ENCODE peak calls at places on chromosomes 12 and 14, in four cellular contexts. F is Caco-2, I is stomach, U is WTC11. J is an unnamed sample.
A peak's percentile ranks its signal among the peaks of the same experiment; 100 is the strongest.

GRCh38 chr12:44296624-44297197 is 460.8 kb downstream of the TMEM117 start:
- DNase-seq in F (peak; percentile 84), I (no peak), U (no peak), J (no peak)

GRCh38 chr12:60847281-60847680 is 1251.5 kb downstream of the SLC16A7 start:
- DNase-seq in F (no peak), I (no peak), U (no peak), J (no peak)

GRCh38 chr12:80763874-80764273 is 47.2 kb downstream of the MYF5 start:
- DNase-seq in U (no peak), F (no peak), I (no peak), J (no peak)

GRCh38 chr12:85866929-85867776 is 6.9 kb upstream of the NTS start:
- DNase-seq in U (no peak), I (no peak), F (no peak), J (peak; percentile 46)

GRCh38 chr12:109595321-109595902 is 21.8 kb downstream of the MVK start:
- DNase-seq in F (no peak), I (no peak), U (no peak), J (no peak)

GRCh38 chr12:49741882-49742620 is 694 bp downstream of the TMBIM6 start:
- DNase-seq in I (peak; percentile 93), F (peak; percentile 93), U (peak; percentile 75), J (peak; percentile 62)

GRCh38 chr14:105492966-105493871 is 2.2 kb downstream of the TEDC1 start:
- DNase-seq in I (no peak), F (no peak), U (no peak), J (no peak)

GRCh38 chr14:64556526-64556925 is 6.8 kb downstream of the PPP1R36 start:
- DNase-seq in F (no peak), I (no peak), U (no peak), J (no peak)

GRCh38 chr14:63045234-63045611 is at the start of gene KCNH5:
- DNase-seq in U (peak; percentile 76), F (no peak), I (no peak), J (peak; percentile 57)

GRCh38 chr14:20501346-20501745 is 4.0 kb upstream of the RNASE10 start:
- DNase-seq in U (no peak), F (no peak), I (no peak), J (no peak)

GRCh38 chr12:131142891-131143637 is 189.4 kb downstream of the ADGRD1 start:
- DNase-seq in F (no peak), I (no peak), U (no peak), J (no peak)

GRCh38 chr14:28157887-28158791 is 608.4 kb upstream of the FOXG1 start:
- DNase-seq in U (no peak), I (no peak), F (no peak), J (no peak)

GRCh38 chr14:100684961-100685360 is 41.7 kb upstream of the DLK1 start:
- DNase-seq in U (no peak), F (no peak), I (no peak), J (no peak)

GRCh38 chr12:62873116-62873825 is 61.7 kb downstream of the PPM1H start:
- DNase-seq in U (no peak), F (no peak), I (no peak), J (no peak)

GRCh38 chr14:105247715-105248367 is 492 bp upstream of the BTBD6 start:
- DNase-seq in F (no peak), I (no peak), U (no peak), J (no peak)

GRCh38 chr12:203462-204260 is 10.3 kb downstream of the SLC6A12 start:
- DNase-seq in F (no peak), I (no peak), U (peak; percentile 59), J (no peak)

GRCh38 chr14:33836203-33836894 is 114.5 kb downstream of the EGLN3 start:
- DNase-seq in U (no peak), I (no peak), F (no peak), J (no peak)

GRCh38 chr12:75482636-75483035 is 2.1 kb downstream of the GLIPR1 start:
- DNase-seq in F (no peak), U (no peak), I (no peak), J (peak; percentile 17)

GRCh38 chr14:97217094-97217885 is 420.1 kb downstream of the VRK1 start:
- DNase-seq in I (no peak), U (no peak), F (no peak), J (no peak)

GRCh38 chr12:48569946-48570345 is at the start of gene LALBA:
- DNase-seq in I (no peak), F (no peak), U (no peak), J (no peak)

GRCh38 chr14:90354551-90355298 is 23.0 kb upstream of the NRDE2 start:
- DNase-seq in I (no peak), F (no peak), U (no peak), J (no peak)

GRCh38 chr14:102316746-102317563 is 2.6 kb upstream of the ZNF839 start:
- DNase-seq in U (peak; percentile 92), F (peak; percentile 93), I (peak; percentile 97), J (peak; percentile 94)

GRCh38 chr12:45130881-45131281 is 80.0 kb upstream of the DBX2 start:
- DNase-seq in U (peak; percentile 59), I (no peak), F (peak; percentile 65), J (peak; percentile 58)

GRCh38 chr12:117045175-117045997 is 53.8 kb downstream of the TESC start:
- DNase-seq in U (no peak), F (no peak), I (no peak), J (no peak)

GRCh38 chr12:108973753-108974152 is 47.1 kb downstream of the SVOP start:
- DNase-seq in I (no peak), U (no peak), F (no peak), J (no peak)

DNA sequence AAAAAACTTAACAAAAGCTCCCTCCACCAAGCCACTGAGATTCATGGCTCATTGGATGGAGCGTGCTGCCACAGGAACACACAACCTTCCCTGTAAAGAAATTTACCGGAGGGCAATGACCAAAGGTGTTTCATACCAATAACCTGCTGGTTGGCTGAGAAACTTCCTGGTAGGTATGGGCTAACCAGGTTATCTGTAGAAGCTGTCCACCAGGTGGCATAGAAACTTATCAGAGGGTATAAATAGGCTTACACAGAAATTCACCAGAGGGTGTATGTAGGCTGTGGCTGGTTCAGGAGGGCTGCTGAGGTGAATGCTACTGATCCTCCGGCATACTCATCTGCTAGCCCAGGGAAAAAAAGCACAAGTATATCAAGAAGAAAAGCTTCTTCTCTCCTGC is 27.1 kb upstream of the MTERF2 start:
- DNase-seq in F (peak; percentile 37), I (peak; percentile 43), U (no peak), J (no peak)
- TF ChIP-seq CTCF in F (peak; percentile 28), I (peak; percentile 77), U (no peak), J (no peak)

GRCh38 chr12:25957898-25958253 is 606 bp upstream of the RASSF8 start:
- DNase-seq in I (no peak), F (no peak), U (no peak), J (no peak)

GRCh38 chr12:25959069-25959961 is 833 bp downstream of the RASSF8 start:
- DNase-seq in F (peak; percentile 68), U (peak; percentile 57), I (peak; percentile 27), J (no peak)

GRCh38 chr12:25960926-25961325 is 2.4 kb downstream of the RASSF8 start:
- DNase-seq in U (no peak), I (no peak), F (no peak), J (no peak)

GRCh38 chr12:25960176-25960575 is 1.7 kb downstream of the RASSF8 start:
- DNase-seq in F (no peak), U (no peak), I (no peak), J (no peak)

GRCh38 chr12:25958254-25959068 is at the start of gene RASSF8:
- DNase-seq in I (peak; percentile 69), U (peak; percentile 77), F (peak; percentile 65), J (peak; percentile 82)
- TF ChIP-seq CTCF in I (no peak), U (no peak), F (peak; percentile 40), J (peak; percentile 15)

GRCh38 chr12:10101042-10101579 is 2.3 kb upstream of the CLEC1A start:
- DNase-seq in F (no peak), U (no peak), I (no peak), J (no peak)
- TF ChIP-seq CTCF in F (no peak), U (no peak), I (no peak), J (no peak)

GRCh38 chr14:44149597-44149996 is 357.5 kb downstream of the FSCB start:
- DNase-seq in I (no peak), U (peak; percentile 75), F (peak; percentile 63), J (no peak)
- TF ChIP-seq CTCF in I (no peak), U (peak; percentile 53), F (peak; percentile 52), J (peak; percentile 45)

GRCh38 chr14:22008098-22008412 is 334.4 kb upstream of the OR4E1 start:
- DNase-seq in F (no peak), I (no peak), U (no peak), J (no peak)

GRCh38 chr14:22007278-22008097 is 333.9 kb upstream of the OR4E1 start:
- DNase-seq in I (no peak), U (no peak), F (no peak), J (no peak)

GRCh38 chr14:21999400-21999799 is 325.8 kb upstream of the OR4E1 start:
- DNase-seq in I (no peak), U (no peak), F (no peak), J (no peak)

GRCh38 chr14:22003471-22003870 is 329.9 kb upstream of the OR4E1 start:
- DNase-seq in U (no peak), F (no peak), I (no peak), J (no peak)

DNA sequence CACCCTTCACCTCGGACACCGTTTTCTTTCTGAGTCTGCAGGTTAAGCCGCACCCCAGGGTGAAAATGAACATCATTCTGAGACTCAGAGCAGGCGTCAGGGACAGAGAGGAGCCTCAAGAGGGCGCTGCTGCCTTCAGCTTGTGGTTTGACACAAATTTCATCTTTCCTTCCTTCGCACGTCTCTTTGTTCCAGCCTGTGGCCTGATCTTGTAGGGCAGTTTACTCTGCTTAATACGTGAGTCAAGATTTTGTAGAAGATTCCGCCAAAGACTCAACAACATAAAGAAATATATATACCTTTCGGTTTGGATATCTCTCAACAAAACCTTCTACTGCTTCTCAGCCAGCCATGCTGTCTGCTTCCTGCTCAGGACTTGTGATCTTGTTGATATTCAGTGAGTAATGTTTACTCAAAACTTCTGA is 329.3 kb upstream of the OR4E1 start:
- DNase-seq in I (no peak), U (peak; percentile 76), F (no peak), J (no peak)
- TF ChIP-seq CTCF in I (no peak), U (peak; percentile 58), F (peak; percentile 33), J (peak; percentile 41)

J was measured in GM13977.